ENCODE peak calls at places on chromosomes 13 and 19, in four cellular contexts. K, C, W and E are unnamed samples.

GRCh38 chr19:10644351-10645007 is 9.7 kb upstream of the ILF3 start:
- DNase-seq in K (peak; percentile 90), C (no peak), W (peak; percentile 84), E (no peak)

GRCh38 chr19:50921391-50922315 is 10.5 kb upstream of the KLK4 start:
- DNase-seq in K (no peak), C (no peak), W (peak; percentile 3), E (no peak)

GRCh38 chr13:94433055-94433947 is 46.2 kb downstream of the DCT start:
- DNase-seq in K (peak; percentile 21), C (no peak), W (no peak), E (no peak)

GRCh38 chr13:45138282-45138681 is 18.0 kb downstream of the GTF2F2 start:
- DNase-seq in K (no peak), C (no peak), W (no peak), E (peak; percentile 79)

GRCh38 chr13:34833562-34834182 is 108.4 kb upstream of the NBEA start:
- DNase-seq in K (no peak), C (no peak), W (peak; percentile 13), E (no peak)

GRCh38 chr13:70959376-70959775 is 851.1 kb upstream of the KLHL1 start:
- DNase-seq in K (no peak), C (no peak), W (peak; percentile 2), E (no peak)

GRCh38 chr13:113077566-113077952 is 28.0 kb upstream of the F7 start:
- DNase-seq in K (no peak), C (no peak), W (no peak), E (no peak)

GRCh38 chr13:107275945-107276614 is 708.1 kb upstream of the ARGLU1 start:
- DNase-seq in K (no peak), C (no peak), W (peak; percentile 61), E (no peak)

GRCh38 chr13:48730971-48731658 is 77.4 kb downstream of the CYSLTR2 start:
- DNase-seq in K (no peak), C (no peak), W (peak; percentile 87), E (peak; percentile 31)

GRCh38 chr13:25899464-25899863 is 152.4 kb downstream of the SHISA2 start:
- DNase-seq in K (no peak), C (no peak), W (no peak), E (no peak)

GRCh38 chr13:100089633-100090032 is 740 bp downstream of the PCCA start:
- DNase-seq in K (no peak), C (no peak), W (peak; percentile 34), E (no peak)

GRCh38 chr13:63680704-63681103 is 2265.1 kb upstream of the PCDH20 start:
- DNase-seq in K (no peak), C (no peak), W (no peak), E (no peak)

GRCh38 chr13:74667656-74668055 is 533.5 kb upstream of the KLF12 start:
- DNase-seq in K (no peak), C (no peak), W (no peak), E (no peak)

GRCh38 chr13:73059460-73060250 is 850 bp downstream of the KLF5 start:
- DNase-seq in K (no peak), C (no peak), W (peak; percentile 29), E (no peak)

GRCh38 chr13:111361873-111362648 is 41.6 kb downstream of the TEX29 start:
- DNase-seq in K (no peak), C (no peak), W (no peak), E (no peak)

GRCh38 chr19:12996542-12997094 is 1.3 kb downstream of the NFIX start:
- DNase-seq in K (no peak), C (no peak), W (no peak), E (no peak)

GRCh38 chr13:23728807-23729206 is 158.6 kb downstream of the TNFRSF19 start:
- DNase-seq in K (no peak), C (no peak), W (no peak), E (no peak)

GRCh38 chr19:31317098-31317497 is 32.1 kb downstream of the TSHZ3 start:
- DNase-seq in K (no peak), C (no peak), W (no peak), E (no peak)

GRCh38 chr13:36163809-36164308 is 32.7 kb upstream of the DCLK1 start:
- DNase-seq in K (peak; percentile 19), C (peak; percentile 96), W (peak; percentile 98), E (peak; percentile 59)

GRCh38 chr13:52393572-52394357 is 12.2 kb downstream of the THSD1 start:
- DNase-seq in K (no peak), C (no peak), W (no peak), E (no peak)

GRCh38 chr19:33470040-33470330 is 51.6 kb downstream of the PEPD start:
- DNase-seq in K (no peak), C (no peak), W (no peak), E (no peak)

GRCh38 chr13:26758496-26759155 is 2.0 kb downstream of the GPR12 start:
- DNase-seq in K (no peak), C (no peak), W (no peak), E (no peak)

GRCh38 chr19:7199613-7200533 is 94.3 kb downstream of the INSR start:
- DNase-seq in K (peak; percentile 57), C (no peak), W (no peak), E (peak; percentile 38)

GRCh38 chr13:110759710-110760109 is 46.2 kb downstream of the ING1 start:
- DNase-seq in K (no peak), C (no peak), W (peak; percentile 69), E (no peak)

GRCh38 chr13:46050771-46051170 is 1.8 kb downstream of the ZC3H13 start:
- DNase-seq in K (no peak), C (no peak), W (no peak), E (no peak)

GRCh38 chr13:112244061-112244460 is 132.1 kb upstream of the SPACA7 start:
- DNase-seq in K (no peak), C (no peak), W (no peak), E (no peak)

GRCh38 chr13:45702869-45703391 is 810 bp downstream of the CBY2 start:
- DNase-seq in K (no peak), C (no peak), W (no peak), E (no peak)

GRCh38 chr19:3183721-3184641 is 1.7 kb upstream of the NCLN start:
- DNase-seq in K (no peak), C (no peak), W (no peak), E (no peak)

GRCh38 chr13:73657821-73658540 is 476.2 kb downstream of the KLF12 start:
- DNase-seq in K (no peak), C (no peak), W (peak; percentile 38), E (no peak)

GRCh38 chr19:18465214-18465963 is 27.5 kb upstream of the ISYNA1 start:
- DNase-seq in K (no peak), C (no peak), W (no peak), E (no peak)

GRCh38 chr13:76764429-76764828 is 121.8 kb downstream of the KCTD12 start:
- DNase-seq in K (peak; percentile 16), C (no peak), W (peak; percentile 41), E (no peak)

GRCh38 chr19:11902228-11902627 is 14.6 kb downstream of the ZNF69 start:
- DNase-seq in K (no peak), C (no peak), W (no peak), E (no peak)

DNA sequence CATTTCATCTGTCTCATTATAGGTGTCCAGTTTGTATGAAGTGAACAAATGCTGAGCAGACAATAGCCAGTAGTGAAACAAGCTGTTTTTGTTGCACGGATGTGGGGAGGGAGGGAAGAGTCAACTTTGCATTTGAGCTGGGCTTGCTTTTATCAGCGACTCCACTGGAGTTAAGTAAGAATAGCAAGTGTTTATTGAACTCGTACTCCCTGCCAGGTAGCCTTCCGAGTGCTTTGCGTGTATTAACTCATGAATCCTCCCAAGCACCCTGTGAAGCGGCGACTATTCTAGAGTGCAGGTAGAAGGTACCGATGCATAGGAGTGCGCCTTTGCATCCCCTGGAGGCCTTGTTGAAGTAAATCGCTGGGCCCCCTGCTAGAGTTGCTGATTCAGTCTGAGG is 4.7 kb upstream of the ZNF444 start:
- DNase-seq in K (no peak), C (no peak), W (peak; percentile 51), E (no peak)
- H3K4me3 ChIP-seq in K (no peak overlapping the region), C (no peak overlapping the region), W (no peak overlapping the region), E (no peak overlapping the region)

DNA sequence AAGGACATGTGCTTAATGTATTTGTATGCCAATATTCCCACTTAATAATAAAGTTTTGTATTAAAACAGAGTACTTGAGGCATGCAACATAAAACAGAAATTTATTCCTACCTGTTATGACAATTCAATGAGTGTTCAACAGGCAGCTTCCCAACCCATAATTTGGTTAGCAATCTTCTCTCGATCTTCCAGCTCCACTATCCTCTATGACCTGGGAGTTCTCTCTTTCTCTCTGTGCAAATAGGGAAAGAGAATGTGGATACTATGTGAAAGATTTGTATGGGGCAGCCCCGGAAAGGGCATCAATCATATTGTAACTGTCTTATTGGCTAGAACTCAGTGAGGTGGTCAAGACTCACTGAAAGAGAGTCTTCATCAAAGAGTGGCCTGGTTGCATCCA is 644.9 kb upstream of the PCDH20 start:
- DNase-seq in K (no peak), C (no peak), W (no peak), E (no peak)
- TF ChIP-seq CTCF in K (no peak), C (no peak), W (no peak), E (no peak)

DNA sequence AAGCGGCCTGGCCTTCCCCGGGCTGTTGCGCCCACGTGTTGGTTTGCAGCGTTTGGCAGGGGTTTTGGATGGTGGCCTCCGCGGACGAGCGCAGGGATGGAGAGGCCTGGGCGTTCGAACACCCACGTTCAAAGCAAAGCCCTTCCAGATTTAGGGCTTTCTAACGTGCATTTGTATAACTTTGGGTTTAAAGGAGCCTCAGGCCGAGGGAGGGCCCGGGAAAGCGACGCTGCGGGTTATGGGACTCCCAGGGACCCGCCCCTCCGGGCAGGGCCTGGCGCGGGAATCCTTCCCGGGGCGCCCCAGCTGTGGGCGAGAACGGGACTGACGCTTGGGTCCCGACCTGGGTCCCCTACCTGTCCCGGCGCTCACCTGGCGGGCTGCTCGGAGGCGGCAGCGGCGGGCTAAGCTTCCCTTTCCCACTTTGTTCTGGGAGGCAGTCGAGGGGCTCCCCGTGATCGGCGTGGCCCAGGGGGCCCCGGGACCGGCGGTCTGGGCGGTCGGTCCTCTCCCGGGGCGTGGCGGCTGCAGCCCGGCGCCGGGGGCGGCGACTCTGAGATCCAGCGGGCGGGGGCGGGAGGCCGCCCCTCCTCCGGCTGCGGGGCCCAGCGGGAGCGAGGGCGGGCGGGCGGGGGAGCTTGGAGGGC is at the start of gene FBXO17:
- DNase-seq in K (peak; percentile 27), C (no peak), W (peak; percentile 63), E (no peak)
- H3K4me3 ChIP-seq in K (peak within 1 kb of the TSS; percentile 60), C (peak within 1 kb of the TSS; percentile 63), W (peak within 1 kb of the TSS; percentile 80), E (peak within 1 kb of the TSS; percentile 89)

GRCh38 chr19:41877916-41878905 is 1.1 kb downstream of the CD79A start:
- DNase-seq in K (peak; percentile 26), C (no peak), W (no peak), E (no peak)
- TF ChIP-seq CTCF in K (no peak), C (no peak), W (no peak), E (no peak)

GRCh38 chr13:51325837-51326236 is 13.7 kb upstream of the SERPINE3 start:
- DNase-seq in K (no peak), C (no peak), W (no peak), E (no peak)

GRCh38 chr13:51322826-51323225 is 16.7 kb upstream of the SERPINE3 start:
- DNase-seq in K (no peak), C (no peak), W (no peak), E (no peak)

GRCh38 chr13:51323824-51324511 is 15.5 kb upstream of the SERPINE3 start:
- DNase-seq in K (no peak), C (no peak), W (no peak), E (no peak)

GRCh38 chr13:51326782-51327181 is 12.7 kb upstream of the SERPINE3 start:
- DNase-seq in K (no peak), C (no peak), W (no peak), E (no peak)

GRCh38 chr13:51324714-51325440 is 14.6 kb upstream of the SERPINE3 start:
- DNase-seq in K (no peak), C (no peak), W (no peak), E (no peak)
- H3K4me3 ChIP-seq in K (no peak overlapping the region), C (no peak overlapping the region), W (no peak overlapping the region), E (no peak overlapping the region)

GRCh38 chr19:44587863-44588752 is 25.3 kb upstream of the IGSF23 start:
- DNase-seq in K (no peak), C (peak; percentile 86), W (peak; percentile 93), E (peak; percentile 91)
- TF ChIP-seq CTCF in K (no peak), C (peak; percentile 48), W (peak; percentile 53), E (peak; percentile 41)